ENCODE peak calls at places on chromosome 16, in ten cellular contexts. F, Q, W, G, J, M, P, A, S and V are unnamed samples.

GRCh38 chr16:30741461-30741914 is 6.7 kb upstream of the PHKG2 start:
- DNase-seq in A (peak; percentile 67), F (no peak), W (peak; percentile 60), M (no peak), G (no peak), S (no peak), P (peak; percentile 67), Q (no peak), J (peak; percentile 33), V (peak; percentile 78)

GRCh38 chr16:81738831-81739496 is 40.1 kb upstream of the PLCG2 start:
- DNase-seq in F (no peak), S (no peak), W (no peak), A (no peak), M (no peak), J (no peak), Q (no peak), P (peak; percentile 75), G (no peak), V (no peak)

GRCh38 chr16:46673320-46674013 is 15.5 kb downstream of the VPS35 start:
- DNase-seq in J (peak; percentile 78), W (peak; percentile 89), S (peak; percentile 28), F (peak; percentile 36), A (no peak), M (no peak), P (no peak), G (peak; percentile 75), Q (peak; percentile 11), V (no peak)

GRCh38 chr16:75000481-75001081 is 1.8 kb downstream of the ZNRF1 start:
- DNase-seq in A (no peak), J (no peak), S (no peak), W (no peak), Q (no peak), P (no peak), G (peak; percentile 47), M (no peak), F (no peak), V (no peak)

GRCh38 chr16:11440657-11441012 is 95.4 kb downstream of the RMI2 start:
- DNase-seq in J (no peak), G (no peak), M (no peak), F (no peak), Q (no peak), P (no peak), S (no peak), W (no peak), A (no peak), V (no peak)

GRCh38 chr16:27665881-27666280 is 115.9 kb downstream of the KATNIP start:
- DNase-seq in S (no peak), F (no peak), M (no peak), P (no peak), A (no peak), W (peak; percentile 19), Q (no peak), G (no peak), J (no peak), V (no peak)

GRCh38 chr16:49108611-49109010 is 173.0 kb downstream of the CBLN1 start:
- DNase-seq in F (no peak), J (no peak), P (no peak), Q (no peak), M (no peak), S (no peak), G (no peak), W (no peak), A (no peak), V (no peak)

GRCh38 chr16:10040136-10041080 is 141.8 kb downstream of the GRIN2A start:
- DNase-seq in W (peak; percentile 51), J (no peak), G (no peak), F (no peak), Q (no peak), P (no peak), S (no peak), M (no peak), A (no peak), V (no peak)

GRCh38 chr16:19014456-19014855 is 30.7 kb downstream of the TMC7 start:
- DNase-seq in Q (no peak), G (no peak), J (no peak), M (no peak), S (no peak), P (no peak), A (no peak), F (no peak), W (peak; percentile 50), V (no peak)

GRCh38 chr16:58578642-58579041 is 51.0 kb downstream of the CNOT1 start:
- DNase-seq in A (no peak), S (no peak), J (no peak), W (no peak), F (no peak), Q (no peak), G (no peak), P (no peak), M (no peak), V (no peak)

GRCh38 chr16:27245276-27246231 is 23.0 kb downstream of the NSMCE1 start:
- DNase-seq in W (no peak), A (no peak), G (peak; percentile 17), F (peak; percentile 51), M (no peak), S (no peak), Q (no peak), P (peak; percentile 89), J (no peak), V (no peak)

GRCh38 chr16:75208861-75209505 is 2.0 kb upstream of the CTRB2 start:
- DNase-seq in M (no peak), F (no peak), G (no peak), J (no peak), W (no peak), S (no peak), P (no peak), Q (no peak), A (no peak), V (no peak)

GRCh38 chr16:81473561-81473960 is 29.0 kb downstream of the CMIP start:
- DNase-seq in Q (no peak), A (no peak), F (no peak), J (no peak), W (no peak), P (no peak), G (no peak), S (no peak), M (no peak), V (no peak)

GRCh38 chr16:87212026-87212425 is 105.2 kb downstream of the C16orf95 start:
- DNase-seq in Q (no peak), G (no peak), A (no peak), M (no peak), J (no peak), P (no peak), W (no peak), S (no peak), F (no peak), V (no peak)

GRCh38 chr16:27326738-27327585 is 13.2 kb downstream of the IL4R start:
- DNase-seq in Q (no peak), W (peak; percentile 89), G (no peak), A (no peak), F (no peak), P (peak; percentile 96), J (peak; percentile 48), S (peak; percentile 33), M (no peak), V (no peak)

GRCh38 chr16:86960266-86960665 is 356.9 kb downstream of the C16orf95 start:
- DNase-seq in P (peak; percentile 33), Q (no peak), A (no peak), W (no peak), M (no peak), G (no peak), J (no peak), S (no peak), F (no peak), V (no peak)